ENCODE peak calls at places on chromosomes 11 and 22, in six cellular contexts. T, N, V, Y, P and R are unnamed samples.

GRCh38 chr11:128890543-128891409 is at the start of gene KCNJ5:
- DNase-seq in T (no peak), N (peak), V (no peak), Y (no peak), P (no peak), R (no peak)

GRCh38 chr11:110735431-110736157 is 23.4 kb upstream of the ARHGAP20 start:
- DNase-seq in T (no peak), N (no peak), V (no peak), Y (no peak), P (no peak), R (no peak)

GRCh38 chr11:70567680-70568503 is 169.6 kb downstream of the CTTN start:
- DNase-seq in T (peak), N (peak), V (peak), Y (peak), P (no peak), R (no peak)

GRCh38 chr22:42697542-42698013 is 23.1 kb downstream of the A4GALT start:
- DNase-seq in T (peak), N (peak), V (peak), Y (peak), P (no peak), R (no peak)

GRCh38 chr11:104198576-104198975 is 34.6 kb upstream of the PDGFD start:
- DNase-seq in T (no peak), N (no peak), V (no peak), Y (no peak), P (no peak), R (no peak)

GRCh38 chr11:36056160-36056751 is 112.4 kb downstream of the LDLRAD3 start:
- DNase-seq in T (no peak), N (peak), V (peak), Y (no peak), P (no peak), R (no peak)

GRCh38 chr11:94650756-94651155 is 83.6 kb downstream of the PIWIL4 start:
- DNase-seq in T (peak), N (no peak), V (peak), Y (peak), P (peak), R (no peak)

GRCh38 chr22:37276771-37277170 is 5.5 kb upstream of the CYTH4 start:
- DNase-seq in T (no peak), N (no peak), V (peak), Y (no peak), P (no peak), R (no peak)

GRCh38 chr22:44901301-44901700 is 108.5 kb downstream of the PHF21B start:
- DNase-seq in T (no peak), N (no peak), V (peak), Y (no peak), P (no peak), R (no peak)

GRCh38 chr11:10091314-10092045 is 202.5 kb downstream of the SBF2 start:
- DNase-seq in T (no peak), N (no peak), V (peak), Y (no peak), P (no peak), R (no peak)

GRCh38 chr11:4186464-4187054 is 92.0 kb downstream of the RRM1 start:
- DNase-seq in T (no peak), N (no peak), V (no peak), Y (no peak), P (no peak), R (no peak)

GRCh38 chr22:22168941-22169867 is 75.4 kb upstream of the VPREB1 start:
- DNase-seq in T (no peak), N (no peak), V (no peak), Y (no peak), P (no peak), R (no peak)

GRCh38 chr11:11265994-11266606 is 87.0 kb downstream of the CSNK2A3 start:
- DNase-seq in T (no peak), N (peak), V (peak), Y (peak), P (no peak), R (no peak)

GRCh38 chr22:37044634-37045625 is 6.6 kb upstream of the KCTD17 start:
- DNase-seq in T (no peak), N (no peak), V (peak), Y (no peak), P (no peak), R (no peak)

GRCh38 chr11:65871811-65872548 is 620 bp downstream of the EFEMP2 start:
- DNase-seq in T (peak), N (peak), V (no peak), Y (no peak), P (no peak), R (no peak)

GRCh38 chr22:28417426-28417825 is 262.2 kb downstream of the TTC28 start:
- DNase-seq in T (no peak), N (no peak), V (no peak), Y (no peak), P (no peak), R (no peak)

GRCh38 chr11:61787928-61788491 is 4.4 kb downstream of the TMEM258 start:
- DNase-seq in T (no peak), N (no peak), V (peak), Y (peak), P (no peak), R (no peak)

GRCh38 chr11:79857404-79857803 is 416.6 kb upstream of the TENM4 start:
- DNase-seq in T (no peak), N (no peak), V (no peak), Y (no peak), P (no peak), R (no peak)

GRCh38 chr22:27883656-27884350 is 35.3 kb downstream of the PITPNB start:
- DNase-seq in T (no peak), N (peak), V (no peak), Y (no peak), P (no peak), R (no peak)

GRCh38 chr22:20111045-20111688 is 4.7 kb upstream of the RANBP1 start:
- DNase-seq in T (no peak), N (peak), V (peak), Y (no peak), P (no peak), R (no peak)

GRCh38 chr11:47863189-47863892 is 15.2 kb upstream of the NUP160 start:
- DNase-seq in T (no peak), N (no peak), V (peak), Y (no peak), P (no peak), R (no peak)

GRCh38 chr11:64793271-64794160 is 9.5 kb downstream of the MAP4K2 start:
- DNase-seq in T (peak), N (no peak), V (no peak), Y (no peak), P (no peak), R (no peak)

GRCh38 chr11:77322506-77322905 is 21.0 kb upstream of the GDPD4 start:
- DNase-seq in T (no peak), N (no peak), V (peak), Y (no peak), P (no peak), R (no peak)

GRCh38 chr11:111933872-111934271 is 3.3 kb upstream of the DIXDC1 start:
- DNase-seq in T (no peak), N (no peak), V (peak), Y (no peak), P (no peak), R (no peak)

GRCh38 chr11:68014157-68014965 is 4.2 kb downstream of the ALDH3B1 start:
- DNase-seq in T (peak), N (peak), V (peak), Y (peak), P (no peak), R (no peak)

GRCh38 chr11:88183233-88183632 is 8.0 kb upstream of the RAB38 start:
- DNase-seq in T (no peak), N (no peak), V (no peak), Y (no peak), P (no peak), R (no peak)

GRCh38 chr11:92180664-92181251 is 43.9 kb upstream of the FAT3 start:
- DNase-seq in T (no peak), N (no peak), V (peak), Y (no peak), P (no peak), R (no peak)

GRCh38 chr11:18365736-18366135 is 28.6 kb upstream of the LDHA start:
- DNase-seq in T (no peak), N (no peak), V (no peak), Y (no peak), P (no peak), R (no peak)

GRCh38 chr11:109089144-109089543 is 332.8 kb upstream of the C11orf87 start:
- DNase-seq in T (no peak), N (no peak), V (no peak), Y (no peak), P (no peak), R (no peak)

GRCh38 chr11:88535916-88536547 is 198.5 kb upstream of the CTSC start:
- DNase-seq in T (no peak), N (no peak), V (peak), Y (no peak), P (no peak), R (no peak)

GRCh38 chr22:18078329-18079041 is 695 bp downstream of the PEX26 start:
- DNase-seq in T (no peak), N (peak), V (peak), Y (peak), P (no peak), R (no peak)

GRCh38 chr11:46050065-46050464 is 71.2 kb downstream of the PHF21A start:
- DNase-seq in T (peak), N (no peak), V (peak), Y (peak), P (no peak), R (no peak)

GRCh38 chr11:125600663-125601062 is 8.0 kb downstream of the STT3A start:
- DNase-seq in T (no peak), N (no peak), V (no peak), Y (no peak), P (no peak), R (no peak)

GRCh38 chr11:132032555-132032954 is 662.1 kb downstream of the NTM start:
- DNase-seq in T (no peak), N (no peak), V (peak), Y (no peak), P (no peak), R (no peak)

GRCh38 chr11:18495268-18495667 is 31.5 kb downstream of the TSG101 start:
- DNase-seq in T (no peak), N (no peak), V (no peak), Y (no peak), P (no peak), R (no peak)

GRCh38 chr11:93895106-93895862 is 44.9 kb upstream of the VSTM5 start:
- DNase-seq in T (no peak), N (no peak), V (peak), Y (no peak), P (no peak), R (no peak)

GRCh38 chr11:105582497-105582896 is 27.4 kb upstream of the GRIA4 start:
- DNase-seq in T (no peak), N (no peak), V (no peak), Y (no peak), P (no peak), R (no peak)

GRCh38 chr11:105577645-105578044 is 32.2 kb upstream of the GRIA4 start:
- DNase-seq in T (no peak), N (no peak), V (peak), Y (no peak), P (no peak), R (no peak)

GRCh38 chr11:105579111-105579510 is 30.8 kb upstream of the GRIA4 start:
- DNase-seq in T (no peak), N (no peak), V (no peak), Y (no peak), P (no peak), R (no peak)
- TF ChIP-seq CTCF in T (no peak), N (no peak), V (no peak), Y (no peak), P (no peak), R (no peak)

DNA sequence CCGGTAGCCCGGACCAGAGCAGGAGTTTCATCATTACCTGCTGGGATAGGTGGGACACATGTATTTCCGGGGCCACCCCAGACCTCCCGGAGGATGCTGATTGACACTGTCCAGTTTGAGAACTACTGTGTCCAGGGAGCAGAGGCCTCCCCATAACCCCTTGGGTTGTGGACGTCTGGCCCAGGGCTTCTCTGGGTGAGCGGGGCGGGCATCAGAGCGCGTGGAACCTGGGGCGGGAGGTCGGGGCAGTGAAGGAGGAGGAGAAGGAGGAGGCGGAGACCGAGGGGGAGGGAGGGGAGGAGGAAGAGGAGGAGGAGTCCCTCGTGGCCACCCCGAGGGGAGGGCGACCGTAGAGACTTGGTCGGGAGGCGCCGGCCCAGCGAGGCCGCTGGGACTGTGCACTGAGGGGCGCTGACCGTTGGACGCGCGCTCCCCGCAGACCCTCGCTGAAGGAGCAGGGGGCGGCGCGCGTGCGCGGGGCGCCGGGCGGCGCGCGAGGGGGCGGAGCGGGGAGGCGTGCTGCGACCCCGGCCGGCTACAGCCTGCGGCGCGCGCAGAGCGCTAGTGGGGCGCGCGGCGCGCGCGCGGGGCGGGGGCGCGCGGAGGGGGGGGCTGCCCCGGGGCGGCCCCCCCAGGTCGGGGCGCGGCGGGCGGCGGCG is at the start of gene GRK3:
- DNase-seq in T (peak), N (peak), V (peak), Y (peak), P (no peak), R (peak)
- TF ChIP-seq POLR2A in T (no peak), N (no peak), V (no peak), Y (peak), P (no peak), R (no peak)

DNA sequence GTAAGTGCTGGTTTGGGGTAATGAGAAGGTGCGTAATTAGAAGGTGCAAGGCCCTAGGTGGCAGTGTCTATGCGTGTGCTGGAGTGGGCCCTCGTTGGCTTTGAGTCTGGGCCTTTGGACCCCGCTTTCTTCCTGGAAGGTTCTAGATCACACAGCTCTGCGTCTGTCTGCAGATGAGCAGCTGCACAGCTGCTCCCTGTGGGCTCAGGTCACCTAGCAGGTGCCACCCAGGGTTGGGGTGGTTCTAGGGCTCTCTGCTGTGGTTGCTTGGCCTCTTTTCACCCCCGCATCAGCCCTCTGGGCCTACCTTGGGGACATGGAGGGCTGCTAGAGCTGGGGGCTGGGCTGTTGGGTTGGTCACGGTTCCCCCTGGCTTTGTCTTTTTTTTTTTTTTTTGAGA is 10.4 kb downstream of the RELT start:
- DNase-seq in T (no peak), N (no peak), V (no peak), Y (no peak), P (no peak), R (no peak)
- TF ChIP-seq CTCF in T (no peak), N (no peak), V (no peak), Y (no peak), P (no peak), R (no peak)

GRCh38 chr11:15650105-15650938 is 535.6 kb downstream of the INSC start:
- DNase-seq in T (peak), N (peak), V (peak), Y (peak), P (peak), R (no peak)
- TF ChIP-seq POLR2A in T (no peak), N (no peak), V (peak), Y (no peak), P (no peak), R (no peak)

GRCh38 chr22:46094676-46095075 is 55.6 kb upstream of the PPARA start:
- DNase-seq in T (no peak), N (peak), V (no peak), Y (no peak), P (no peak), R (no peak)

GRCh38 chr22:46096051-46096450 is 54.3 kb upstream of the PPARA start:
- DNase-seq in T (no peak), N (peak), V (no peak), Y (no peak), P (no peak), R (no peak)

GRCh38 chr22:46097268-46097900 is 52.9 kb upstream of the PPARA start:
- DNase-seq in T (no peak), N (peak), V (no peak), Y (no peak), P (no peak), R (no peak)

GRCh38 chr22:46098525-46099475 is 51.5 kb upstream of the PPARA start:
- DNase-seq in T (no peak), N (peak), V (no peak), Y (no peak), P (no peak), R (no peak)

GRCh38 chr22:46096706-46097230 is 53.6 kb upstream of the PPARA start:
- DNase-seq in T (no peak), N (peak), V (no peak), Y (no peak), P (no peak), R (no peak)
- TF ChIP-seq CTCF in T (no peak), N (no peak), V (no peak), Y (no peak), P (no peak), R (no peak)

GRCh38 chr11:6609502-6610015 is 2.5 kb downstream of the TAF10 start:
- DNase-seq in T (peak), N (no peak), V (no peak), Y (no peak), P (peak), R (no peak)
- TF ChIP-seq POLR2A in T (no peak), N (no peak), V (no peak), Y (no peak), P (no peak), R (no peak)

GRCh38 chr22:23233084-23233501 is 52.8 kb downstream of the BCR start:
- DNase-seq in T (no peak), N (no peak), V (no peak), Y (no peak), P (no peak), R (no peak)
- TF ChIP-seq CTCF in T (no peak), N (no peak), V (no peak), Y (no peak), P (no peak), R (no peak)

GRCh38 chr22:40420341-40421081 is 50.1 kb downstream of the SGSM3 start:
- DNase-seq in T (no peak), N (peak), V (no peak), Y (no peak), P (no peak), R (no peak)
- TF ChIP-seq POLR2A in T (no peak), N (no peak), V (no peak), Y (no peak), P (no peak), R (no peak)